ENCODE peak calls at places on chromosomes 7 and 10, in four cellular contexts. One of them, this sample, is unnamed.

GRCh38 chr10:93150289-93150688 is 76.6 kb downstream of the CYP26A1 start:
- DNase-seq in cardiac muscle cell: no peak
- DNase-seq in adrenal gland: no peak
- DNase-seq in psoas muscle: no peak
- DNase-seq in this sample: no peak

GRCh38 chr10:130858626-130859025 is 452.9 kb downstream of the TCERG1L start:
- DNase-seq in cardiac muscle cell: no peak
- DNase-seq in adrenal gland: no peak
- DNase-seq in psoas muscle: no peak
- DNase-seq in this sample: no peak

GRCh38 chr10:43818687-43819086 is 170.0 kb upstream of the ZNF32 start:
- DNase-seq in cardiac muscle cell: no peak
- DNase-seq in adrenal gland: no peak
- DNase-seq in psoas muscle: no peak
- DNase-seq in this sample: no peak

GRCh38 chr10:79435271-79436065 is 10.0 kb downstream of the ZCCHC24 start:
- DNase-seq in cardiac muscle cell: peak
- DNase-seq in adrenal gland: no peak
- DNase-seq in psoas muscle: peak
- DNase-seq in this sample: no peak

GRCh38 chr7:51430480-51431086 is 114.0 kb upstream of the COBL start:
- DNase-seq in cardiac muscle cell: peak
- DNase-seq in adrenal gland: peak
- DNase-seq in psoas muscle: no peak
- DNase-seq in this sample: no peak

GRCh38 chr7:103668538-103668937 is 222.5 kb upstream of the SLC26A5 start:
- DNase-seq in cardiac muscle cell: no peak
- DNase-seq in adrenal gland: no peak
- DNase-seq in psoas muscle: no peak
- DNase-seq in this sample: no peak

GRCh38 chr7:155374276-155375252 is 76.9 kb downstream of the INSIG1 start:
- DNase-seq in cardiac muscle cell: peak
- DNase-seq in adrenal gland: no peak
- DNase-seq in psoas muscle: no peak
- DNase-seq in this sample: no peak

GRCh38 chr7:132178393-132178765 is 397.9 kb downstream of the PLXNA4 start:
- DNase-seq in cardiac muscle cell: no peak
- DNase-seq in adrenal gland: no peak
- DNase-seq in psoas muscle: no peak
- DNase-seq in this sample: no peak

GRCh38 chr7:129607471-129608120 is 3.9 kb upstream of the NRF1 start:
- DNase-seq in cardiac muscle cell: peak
- DNase-seq in adrenal gland: no peak
- DNase-seq in psoas muscle: no peak
- DNase-seq in this sample: no peak

GRCh38 chr7:22356855-22357310 is at the start of gene RAPGEF5:
- DNase-seq in cardiac muscle cell: peak
- DNase-seq in adrenal gland: no peak
- DNase-seq in psoas muscle: no peak
- DNase-seq in this sample: no peak

GRCh38 chr10:82310839-82311238 is 435.8 kb downstream of the NRG3 start:
- DNase-seq in cardiac muscle cell: no peak
- DNase-seq in adrenal gland: no peak
- DNase-seq in psoas muscle: no peak
- DNase-seq in this sample: no peak

GRCh38 chr10:61465807-61466425 is 12.7 kb upstream of the TMEM26 start:
- DNase-seq in cardiac muscle cell: no peak
- DNase-seq in adrenal gland: no peak
- DNase-seq in psoas muscle: no peak
- DNase-seq in this sample: no peak

GRCh38 chr7:37663693-37664092 is 19.9 kb upstream of the GPR141 start:
- DNase-seq in cardiac muscle cell: no peak
- DNase-seq in adrenal gland: no peak
- DNase-seq in psoas muscle: no peak
- DNase-seq in this sample: no peak

GRCh38 chr7:150444674-150445365 is 5.6 kb upstream of the GIMAP8 start:
- DNase-seq in cardiac muscle cell: no peak
- DNase-seq in adrenal gland: no peak
- DNase-seq in psoas muscle: no peak
- DNase-seq in this sample: no peak

GRCh38 chr7:78019457-78020130 is 221.0 kb downstream of the PHTF2 start:
- DNase-seq in cardiac muscle cell: peak
- DNase-seq in adrenal gland: peak
- DNase-seq in psoas muscle: peak
- DNase-seq in this sample: peak

GRCh38 chr7:80916770-80917681 is 1.8 kb downstream of the SEMA3C start:
- DNase-seq in cardiac muscle cell: peak
- DNase-seq in adrenal gland: no peak
- DNase-seq in psoas muscle: no peak
- DNase-seq in this sample: no peak

GRCh38 chr10:104580321-104580720 is 60.8 kb upstream of the SORCS3 start:
- DNase-seq in cardiac muscle cell: no peak
- DNase-seq in adrenal gland: no peak
- DNase-seq in psoas muscle: no peak
- DNase-seq in this sample: no peak

GRCh38 chr7:6164010-6164409 is 108.4 kb downstream of the CYTH3 start:
- DNase-seq in cardiac muscle cell: no peak
- DNase-seq in adrenal gland: no peak
- DNase-seq in psoas muscle: no peak
- DNase-seq in this sample: no peak

GRCh38 chr7:6164491-6164890 is 107.9 kb downstream of the CYTH3 start:
- DNase-seq in cardiac muscle cell: no peak
- DNase-seq in adrenal gland: peak
- DNase-seq in psoas muscle: no peak
- DNase-seq in this sample: no peak

GRCh38 chr7:6165521-6166325 is 106.7 kb downstream of the CYTH3 start:
- DNase-seq in cardiac muscle cell: no peak
- DNase-seq in adrenal gland: no peak
- DNase-seq in psoas muscle: no peak
- DNase-seq in this sample: no peak

GRCh38 chr7:6166443-6166871 is 106.0 kb downstream of the CYTH3 start:
- DNase-seq in cardiac muscle cell: no peak
- DNase-seq in adrenal gland: no peak
- DNase-seq in psoas muscle: no peak
- DNase-seq in this sample: no peak

GRCh38 chr7:6165075-6165474 is 107.3 kb downstream of the CYTH3 start:
- DNase-seq in cardiac muscle cell: no peak
- DNase-seq in adrenal gland: no peak
- DNase-seq in psoas muscle: no peak
- DNase-seq in this sample: no peak
- H3K4me3 ChIP-seq in cardiac muscle cell: no peak
- H3K4me3 ChIP-seq in adrenal gland: no peak
- H3K4me3 ChIP-seq in psoas muscle: no peak
- H3K4me3 ChIP-seq in this sample: no peak

GRCh38 chr7:18119985-18120384 is 92.3 kb upstream of the PRPS1L1 start:
- DNase-seq in cardiac muscle cell: peak
- DNase-seq in adrenal gland: no peak
- DNase-seq in psoas muscle: no peak
- DNase-seq in this sample: no peak
- TF ChIP-seq CTCF in cardiac muscle cell: peak
- TF ChIP-seq CTCF in adrenal gland: no peak
- TF ChIP-seq CTCF in psoas muscle: no peak
- TF ChIP-seq CTCF in this sample: no peak

GRCh38 chr7:27885652-27886051 is 145.7 kb downstream of the TAX1BP1 start:
- DNase-seq in cardiac muscle cell: no peak
- DNase-seq in adrenal gland: no peak
- DNase-seq in psoas muscle: no peak
- DNase-seq in this sample: no peak

DNA sequence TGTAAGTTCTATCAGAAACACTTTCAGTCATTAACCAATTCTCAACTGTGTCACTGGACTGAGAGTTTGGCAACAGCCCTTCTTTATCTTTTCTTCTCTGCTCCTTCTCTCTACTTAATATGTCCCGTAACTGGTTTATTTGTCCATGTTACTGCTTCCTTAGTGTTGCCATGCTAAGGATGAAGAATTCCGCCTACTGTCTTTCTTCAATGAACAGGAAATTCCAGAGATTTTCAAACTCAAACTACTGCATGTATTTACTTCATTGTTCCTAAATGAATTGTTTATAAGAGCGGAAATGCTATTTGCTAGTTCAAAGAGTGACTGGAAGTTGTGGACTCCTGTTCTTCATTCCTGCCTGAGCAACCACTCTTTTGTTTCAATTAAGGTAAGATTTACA is 143.8 kb downstream of the TAX1BP1 start:
- DNase-seq in cardiac muscle cell: no peak
- DNase-seq in adrenal gland: no peak
- DNase-seq in psoas muscle: no peak
- DNase-seq in this sample: no peak
- H3K4me3 ChIP-seq in cardiac muscle cell: no peak
- H3K4me3 ChIP-seq in adrenal gland: no peak
- H3K4me3 ChIP-seq in psoas muscle: no peak
- H3K4me3 ChIP-seq in this sample: no peak

DNA sequence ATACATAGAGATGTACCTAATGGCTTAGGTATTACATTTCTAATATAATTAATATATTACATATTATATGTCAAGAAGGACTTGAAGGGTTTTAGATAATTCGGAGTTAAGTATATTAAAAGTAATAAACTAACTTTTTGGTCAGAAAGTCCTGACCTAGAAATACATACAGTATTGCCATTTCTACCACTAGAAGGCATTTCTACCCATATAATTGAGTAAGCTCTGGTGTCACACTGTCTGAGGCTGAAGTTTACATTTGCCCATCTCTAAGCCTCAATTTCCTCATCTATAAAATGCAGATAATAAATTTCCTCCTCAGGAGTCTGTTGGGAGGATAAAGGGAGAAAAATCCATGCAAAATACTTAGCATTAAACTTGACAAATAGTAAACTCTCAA is 7.1 kb downstream of the FKBP14 start:
- DNase-seq in cardiac muscle cell: no peak
- DNase-seq in adrenal gland: no peak
- DNase-seq in psoas muscle: no peak
- DNase-seq in this sample: no peak
- TF ChIP-seq CTCF in cardiac muscle cell: no peak
- TF ChIP-seq CTCF in adrenal gland: no peak
- TF ChIP-seq CTCF in psoas muscle: no peak
- TF ChIP-seq CTCF in this sample: no peak

DNA sequence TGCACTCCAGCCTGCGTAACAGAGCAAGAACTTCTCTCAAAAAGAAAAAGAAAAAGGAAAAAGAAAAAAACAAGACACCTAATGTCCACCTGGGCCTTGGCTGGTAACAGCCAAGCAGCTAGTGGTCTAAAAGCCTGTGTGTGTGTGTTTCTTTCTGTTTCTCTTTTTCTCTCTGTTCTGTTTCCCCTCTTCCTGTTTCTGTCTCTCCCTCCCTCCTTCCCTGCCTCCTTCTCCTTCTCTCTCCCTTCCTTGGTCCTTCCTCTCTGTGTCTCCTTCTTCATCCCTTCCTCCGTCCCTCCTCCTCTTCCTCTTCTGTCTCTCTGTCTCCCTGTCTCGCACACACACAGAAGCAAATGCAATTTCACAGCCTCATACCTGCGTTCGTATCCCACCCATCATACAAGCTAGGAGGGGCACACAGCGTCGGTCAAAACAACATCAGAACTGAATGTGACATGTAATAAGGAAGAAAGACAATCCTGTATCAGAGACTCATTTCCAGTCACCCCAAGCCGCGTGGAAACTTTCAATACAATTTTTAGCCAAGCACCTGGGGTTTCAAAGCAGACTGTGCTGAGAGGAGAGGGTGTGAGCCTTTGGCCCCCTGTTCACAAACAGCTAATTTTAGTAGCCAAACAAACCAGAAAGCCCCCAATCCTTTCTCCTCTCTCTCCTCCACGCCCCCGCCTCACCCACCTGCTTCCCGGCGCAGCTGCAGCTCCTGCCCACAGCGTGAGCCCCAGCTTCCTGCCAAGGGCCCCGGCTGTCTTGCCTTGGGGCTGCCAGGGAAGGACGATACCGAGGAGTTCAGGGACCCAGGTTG is 50.2 kb upstream of the GNA12 start:
- DNase-seq in cardiac muscle cell: no peak
- DNase-seq in adrenal gland: no peak
- DNase-seq in psoas muscle: no peak
- DNase-seq in this sample: no peak
- H3K4me3 ChIP-seq in cardiac muscle cell: no peak
- H3K4me3 ChIP-seq in adrenal gland: no peak
- H3K4me3 ChIP-seq in psoas muscle: no peak
- H3K4me3 ChIP-seq in this sample: no peak

DNA sequence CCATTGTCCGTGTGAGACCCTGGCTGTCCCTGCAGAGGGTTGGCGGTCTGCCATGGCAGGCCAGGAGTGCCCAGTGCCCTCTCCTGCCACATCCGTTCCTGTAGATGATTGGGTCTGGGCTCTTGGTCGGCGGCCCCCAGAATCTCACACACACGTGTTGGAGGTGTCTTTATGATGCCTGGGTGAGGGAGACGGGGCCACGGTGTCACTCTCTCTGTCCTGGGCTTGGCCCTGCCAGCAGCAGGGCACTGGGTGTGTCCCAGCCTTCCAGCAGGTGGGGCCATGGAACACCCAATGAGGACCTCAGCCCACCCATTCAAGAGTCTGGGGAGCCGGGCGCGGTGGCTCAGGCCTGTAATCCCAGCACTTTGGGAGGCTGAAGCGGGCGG is 30.2 kb downstream of the UNC5B start:
- DNase-seq in cardiac muscle cell: no peak
- DNase-seq in adrenal gland: no peak
- DNase-seq in psoas muscle: no peak
- DNase-seq in this sample: no peak
- TF ChIP-seq CTCF in cardiac muscle cell: no peak
- TF ChIP-seq CTCF in adrenal gland: no peak
- TF ChIP-seq CTCF in psoas muscle: no peak
- TF ChIP-seq CTCF in this sample: no peak